ENCODE peak calls at places on chromosome 12, in five cellular contexts. J is A549; U is left lobe of liver; T is activated CD8-positive, alpha-beta memory T cell treated with anti-CD3 and anti-CD28 coated beads, Interleukin-2, amount 10 ng/mL, durations not matched to agents 7 days and 5 days; I is activated naive CD8-positive, alpha-beta T cell treated with anti-CD3 and anti-CD28 coated beads, Interleukin-2, amount 50 U/mL, for 24 hours. Z is an unnamed sample.

GRCh38 chr12:78651755-78652154 is 212.8 kb upstream of the SYT1 start:
- ATAC-seq in J (no peak), U (no peak), T (no peak), I (no peak), Z (no peak)

GRCh38 chr12:53735-54095 is 12.9 kb upstream of the IQSEC3 start:
- ATAC-seq in J (peak), U (peak), T (no peak), I (no peak), Z (no peak)

GRCh38 chr12:120080043-120080400 is 36.5 kb downstream of the RAB35 start:
- ATAC-seq in J (peak), U (no peak), T (no peak), I (no peak), Z (peak)

GRCh38 chr12:131593411-131593810 is 117.5 kb upstream of the SFSWAP start:
- ATAC-seq in J (no peak), U (no peak), T (no peak), I (no peak), Z (no peak)

GRCh38 chr12:8065991-8066594 is at the start of gene C3AR1:
- ATAC-seq in J (no peak), U (peak), T (peak), I (peak), Z (peak)

GRCh38 chr12:25449007-25449406 is 104.1 kb downstream of the LMNTD1 start:
- ATAC-seq in J (no peak), U (no peak), T (no peak), I (no peak), Z (no peak)

GRCh38 chr12:130715996-130716917 is at the start of gene RIMBP2:
- ATAC-seq in J (peak), U (no peak), T (no peak), I (no peak), Z (peak)

GRCh38 chr12:10716704-10717315 is 6.3 kb downstream of the YBX3 start:
- ATAC-seq in J (peak), U (peak), T (no peak), I (no peak), Z (peak)

GRCh38 chr12:113261847-113262470 is 40.7 kb downstream of the TPCN1 start:
- ATAC-seq in J (no peak), U (no peak), T (peak), I (peak), Z (no peak)

GRCh38 chr12:106019130-106019529 is 119.6 kb downstream of the NUAK1 start:
- ATAC-seq in J (no peak), U (no peak), T (no peak), I (no peak), Z (peak)

GRCh38 chr12:104763163-104763805 is 194.8 kb downstream of the SLC41A2 start:
- ATAC-seq in J (no peak), U (no peak), T (peak), I (peak), Z (peak)

GRCh38 chr12:2462087-2462486 is 332.7 kb upstream of the FKBP4 start:
- ATAC-seq in J (no peak), U (no peak), T (no peak), I (no peak), Z (peak)

GRCh38 chr12:6294533-6295186 is 15.8 kb upstream of the PLEKHG6 start:
- ATAC-seq in J (peak), U (peak), T (no peak), I (no peak), Z (peak)

GRCh38 chr12:19026637-19027508 is 102.7 kb upstream of the PLEKHA5 start:
- ATAC-seq in J (no peak), U (no peak), T (no peak), I (no peak), Z (no peak)

GRCh38 chr12:6267007-6267721 is 43.3 kb upstream of the PLEKHG6 start:
- ATAC-seq in J (peak), U (peak), T (peak), I (peak), Z (no peak)

GRCh38 chr12:6430990-6431353 is 13.8 kb upstream of the CD27 start:
- ATAC-seq in J (peak), U (no peak), T (no peak), I (no peak), Z (no peak)

GRCh38 chr12:46771268-46771837 is 54.4 kb downstream of the SLC38A4 start:
- ATAC-seq in J (no peak), U (peak), T (no peak), I (no peak), Z (no peak)

GRCh38 chr12:11718768-11719253 is 69.3 kb downstream of the ETV6 start:
- ATAC-seq in J (peak), U (no peak), T (no peak), I (no peak), Z (peak)

GRCh38 chr12:124545508-124546418 is 21.6 kb downstream of the NCOR2 start:
- ATAC-seq in J (no peak), U (peak), T (peak), I (peak), Z (peak)

GRCh38 chr12:116338064-116338872 is 60.8 kb upstream of the MED13L start:
- ATAC-seq in J (no peak), U (no peak), T (no peak), I (no peak), Z (no peak)

GRCh38 chr12:15168279-15168678 is 52.9 kb downstream of the RERG start:
- ATAC-seq in J (no peak), U (no peak), T (no peak), I (no peak), Z (no peak)

GRCh38 chr12:122318607-122319311 is 52.5 kb upstream of the VPS33A start:
- ATAC-seq in J (no peak), U (no peak), T (no peak), I (no peak), Z (peak)

GRCh38 chr12:101719566-101719965 is 19.7 kb downstream of the SYCP3 start:
- ATAC-seq in J (no peak), U (no peak), T (no peak), I (no peak), Z (no peak)

GRCh38 chr12:2960432-2960956 is 1.3 kb downstream of the TEAD4 start:
- ATAC-seq in J (peak), U (no peak), T (peak), I (peak), Z (no peak)

Z was measured in esophagus mucosa.